ENCODE peak calls at places on chromosomes 6 and 20, in nine cellular contexts. One of them, this sample, is unnamed.
A peak's percentile ranks its signal among the peaks of the same experiment; 100 is the strongest.

GRCh38 chr6:117917176-117917575 is 10.1 kb downstream of the SLC35F1 start:
- DNase-seq in CD8-positive, alpha-beta T cell: no peak
- DNase-seq in AG10803: no peak
- DNase-seq in prostate gland: no peak
- DNase-seq in body of pancreas: no peak
- DNase-seq in fibroblast of lung: no peak
- DNase-seq in cardiac muscle cell: peak; percentile 80
- DNase-seq in ovary: no peak
- DNase-seq in sigmoid colon: no peak
- DNase-seq in this sample: no peak

GRCh38 chr6:51934098-51934497 is 153.3 kb downstream of the PKHD1 start:
- DNase-seq in cardiac muscle cell: no peak
- DNase-seq in CD8-positive, alpha-beta T cell: no peak
- DNase-seq in AG10803: no peak
- DNase-seq in sigmoid colon: no peak
- DNase-seq in prostate gland: no peak
- DNase-seq in fibroblast of lung: no peak
- DNase-seq in ovary: no peak
- DNase-seq in body of pancreas: no peak
- DNase-seq in this sample: no peak

GRCh38 chr20:37615507-37616425 is 78.1 kb upstream of the CTNNBL1 start:
- DNase-seq in fibroblast of lung: peak; percentile 25
- DNase-seq in body of pancreas: no peak
- DNase-seq in prostate gland: peak; percentile 21
- DNase-seq in ovary: no peak
- DNase-seq in CD8-positive, alpha-beta T cell: peak; percentile 44
- DNase-seq in cardiac muscle cell: peak; percentile 45
- DNase-seq in sigmoid colon: no peak
- DNase-seq in AG10803: peak; percentile 4
- DNase-seq in this sample: peak; percentile 50

GRCh38 chr20:59966428-59966827 is 8.2 kb downstream of the CDH26 start:
- DNase-seq in prostate gland: no peak
- DNase-seq in ovary: no peak
- DNase-seq in fibroblast of lung: no peak
- DNase-seq in AG10803: no peak
- DNase-seq in sigmoid colon: no peak
- DNase-seq in CD8-positive, alpha-beta T cell: no peak
- DNase-seq in body of pancreas: no peak
- DNase-seq in cardiac muscle cell: no peak
- DNase-seq in this sample: no peak

GRCh38 chr6:31896856-31897611 is 464 bp downstream of the EHMT2 start:
- DNase-seq in cardiac muscle cell: no peak
- DNase-seq in prostate gland: no peak
- DNase-seq in ovary: peak; percentile 56
- DNase-seq in body of pancreas: no peak
- DNase-seq in sigmoid colon: no peak
- DNase-seq in CD8-positive, alpha-beta T cell: peak; percentile 14
- DNase-seq in AG10803: no peak
- DNase-seq in fibroblast of lung: no peak
- DNase-seq in this sample: no peak

GRCh38 chr6:125183391-125183790 is 29.8 kb downstream of the TPD52L1 start:
- DNase-seq in cardiac muscle cell: no peak
- DNase-seq in fibroblast of lung: no peak
- DNase-seq in AG10803: no peak
- DNase-seq in body of pancreas: no peak
- DNase-seq in ovary: no peak
- DNase-seq in sigmoid colon: no peak
- DNase-seq in CD8-positive, alpha-beta T cell: no peak
- DNase-seq in prostate gland: no peak
- DNase-seq in this sample: no peak

GRCh38 chr6:75098709-75099108 is 107.1 kb downstream of the COL12A1 start:
- DNase-seq in prostate gland: no peak
- DNase-seq in sigmoid colon: peak; percentile 91
- DNase-seq in body of pancreas: peak; percentile 37
- DNase-seq in AG10803: peak; percentile 95
- DNase-seq in fibroblast of lung: peak; percentile 98
- DNase-seq in cardiac muscle cell: no peak
- DNase-seq in ovary: peak; percentile 80
- DNase-seq in CD8-positive, alpha-beta T cell: no peak
- DNase-seq in this sample: peak; percentile 99

GRCh38 chr6:2663123-2663522 is 87.6 kb downstream of the MYLK4 start:
- DNase-seq in cardiac muscle cell: no peak
- DNase-seq in fibroblast of lung: no peak
- DNase-seq in prostate gland: no peak
- DNase-seq in sigmoid colon: no peak
- DNase-seq in body of pancreas: no peak
- DNase-seq in ovary: no peak
- DNase-seq in CD8-positive, alpha-beta T cell: no peak
- DNase-seq in AG10803: no peak
- DNase-seq in this sample: no peak

GRCh38 chr6:135693971-135694370 is 157.5 kb upstream of the PDE7B start:
- DNase-seq in body of pancreas: no peak
- DNase-seq in ovary: no peak
- DNase-seq in fibroblast of lung: no peak
- DNase-seq in AG10803: no peak
- DNase-seq in sigmoid colon: no peak
- DNase-seq in prostate gland: no peak
- DNase-seq in cardiac muscle cell: no peak
- DNase-seq in CD8-positive, alpha-beta T cell: no peak
- DNase-seq in this sample: no peak

GRCh38 chr20:46088409-46089075 is 1.2 kb downstream of the NCOA5 start:
- DNase-seq in ovary: no peak
- DNase-seq in prostate gland: no peak
- DNase-seq in sigmoid colon: no peak
- DNase-seq in AG10803: peak; percentile 29
- DNase-seq in CD8-positive, alpha-beta T cell: no peak
- DNase-seq in cardiac muscle cell: no peak
- DNase-seq in body of pancreas: no peak
- DNase-seq in fibroblast of lung: peak; percentile 12
- DNase-seq in this sample: peak; percentile 36

GRCh38 chr6:97049254-97050004 is 124.9 kb downstream of the KLHL32 start:
- DNase-seq in ovary: no peak
- DNase-seq in sigmoid colon: no peak
- DNase-seq in AG10803: no peak
- DNase-seq in prostate gland: no peak
- DNase-seq in CD8-positive, alpha-beta T cell: no peak
- DNase-seq in cardiac muscle cell: no peak
- DNase-seq in body of pancreas: no peak
- DNase-seq in fibroblast of lung: no peak
- DNase-seq in this sample: no peak

GRCh38 chr6:164826831-164827468 is 482.5 kb downstream of the C6orf118 start:
- DNase-seq in prostate gland: no peak
- DNase-seq in body of pancreas: no peak
- DNase-seq in CD8-positive, alpha-beta T cell: no peak
- DNase-seq in ovary: no peak
- DNase-seq in fibroblast of lung: no peak
- DNase-seq in AG10803: no peak
- DNase-seq in cardiac muscle cell: peak; percentile 6
- DNase-seq in sigmoid colon: no peak
- DNase-seq in this sample: no peak

GRCh38 chr20:46378390-46379009 is 27.9 kb downstream of the ELMO2 start:
- DNase-seq in ovary: no peak
- DNase-seq in sigmoid colon: no peak
- DNase-seq in prostate gland: peak; percentile 80
- DNase-seq in CD8-positive, alpha-beta T cell: no peak
- DNase-seq in body of pancreas: no peak
- DNase-seq in cardiac muscle cell: no peak
- DNase-seq in AG10803: no peak
- DNase-seq in fibroblast of lung: no peak
- DNase-seq in this sample: no peak

GRCh38 chr6:89348372-89348771 is 4.2 kb downstream of the UBE2J1 start:
- DNase-seq in prostate gland: no peak
- DNase-seq in cardiac muscle cell: peak; percentile 39
- DNase-seq in AG10803: no peak
- DNase-seq in sigmoid colon: no peak
- DNase-seq in fibroblast of lung: no peak
- DNase-seq in CD8-positive, alpha-beta T cell: no peak
- DNase-seq in ovary: no peak
- DNase-seq in body of pancreas: no peak
- DNase-seq in this sample: peak; percentile 38

GRCh38 chr20:54123587-54124180 is 50.1 kb downstream of the CYP24A1 start:
- DNase-seq in fibroblast of lung: peak; percentile 62
- DNase-seq in ovary: no peak
- DNase-seq in prostate gland: peak; percentile 88
- DNase-seq in sigmoid colon: no peak
- DNase-seq in AG10803: peak; percentile 94
- DNase-seq in body of pancreas: peak; percentile 41
- DNase-seq in CD8-positive, alpha-beta T cell: no peak
- DNase-seq in cardiac muscle cell: peak; percentile 23
- DNase-seq in this sample: peak; percentile 96

GRCh38 chr6:35716798-35717197 is 20.0 kb upstream of the ARMC12 start:
- DNase-seq in prostate gland: no peak
- DNase-seq in body of pancreas: no peak
- DNase-seq in CD8-positive, alpha-beta T cell: no peak
- DNase-seq in sigmoid colon: no peak
- DNase-seq in AG10803: no peak
- DNase-seq in ovary: no peak
- DNase-seq in cardiac muscle cell: no peak
- DNase-seq in fibroblast of lung: no peak
- DNase-seq in this sample: no peak

GRCh38 chr6:26003102-26003694 is 40.6 kb downstream of the TRIM38 start:
- DNase-seq in AG10803: peak; percentile 49
- DNase-seq in prostate gland: peak; percentile 52
- DNase-seq in cardiac muscle cell: peak; percentile 70
- DNase-seq in sigmoid colon: no peak
- DNase-seq in body of pancreas: peak; percentile 75
- DNase-seq in fibroblast of lung: peak; percentile 63
- DNase-seq in ovary: peak; percentile 57
- DNase-seq in CD8-positive, alpha-beta T cell: peak; percentile 52
- DNase-seq in this sample: peak; percentile 72

GRCh38 chr6:43582911-43583310 is 6.9 kb downstream of the POLH start:
- DNase-seq in CD8-positive, alpha-beta T cell: no peak
- DNase-seq in prostate gland: no peak
- DNase-seq in body of pancreas: no peak
- DNase-seq in ovary: no peak
- DNase-seq in fibroblast of lung: no peak
- DNase-seq in sigmoid colon: no peak
- DNase-seq in AG10803: peak; percentile 80
- DNase-seq in cardiac muscle cell: no peak
- DNase-seq in this sample: no peak

GRCh38 chr6:20254295-20254694 is 42.0 kb upstream of the MBOAT1 start:
- DNase-seq in CD8-positive, alpha-beta T cell: no peak
- DNase-seq in body of pancreas: no peak
- DNase-seq in ovary: no peak
- DNase-seq in fibroblast of lung: no peak
- DNase-seq in prostate gland: no peak
- DNase-seq in cardiac muscle cell: no peak
- DNase-seq in sigmoid colon: no peak
- DNase-seq in AG10803: no peak
- DNase-seq in this sample: no peak

GRCh38 chr20:31573555-31574295 is 31.4 kb upstream of the ID1 start:
- DNase-seq in body of pancreas: no peak
- DNase-seq in fibroblast of lung: no peak
- DNase-seq in prostate gland: peak; percentile 51
- DNase-seq in ovary: peak; percentile 45
- DNase-seq in cardiac muscle cell: no peak
- DNase-seq in sigmoid colon: peak; percentile 68
- DNase-seq in CD8-positive, alpha-beta T cell: no peak
- DNase-seq in AG10803: no peak
- DNase-seq in this sample: no peak

GRCh38 chr20:13610205-13610604 is 28.5 kb downstream of the TASP1 start:
- DNase-seq in cardiac muscle cell: peak; percentile 55
- DNase-seq in ovary: no peak
- DNase-seq in body of pancreas: no peak
- DNase-seq in fibroblast of lung: no peak
- DNase-seq in CD8-positive, alpha-beta T cell: no peak
- DNase-seq in AG10803: no peak
- DNase-seq in prostate gland: no peak
- DNase-seq in sigmoid colon: no peak
- DNase-seq in this sample: no peak
- TF ChIP-seq CTCF in cardiac muscle cell: no peak
- TF ChIP-seq CTCF in ovary: no peak
- TF ChIP-seq CTCF in body of pancreas: no peak
- TF ChIP-seq CTCF in fibroblast of lung: no peak
- TF ChIP-seq CTCF in CD8-positive, alpha-beta T cell: peak; percentile 10
- TF ChIP-seq CTCF in AG10803: no peak
- TF ChIP-seq CTCF in prostate gland: no peak
- TF ChIP-seq CTCF in sigmoid colon: no peak
- TF ChIP-seq CTCF in this sample: no peak

GRCh38 chr20:40952231-40952630 is 76.4 kb upstream of the TOP1 start:
- DNase-seq in prostate gland: no peak
- DNase-seq in fibroblast of lung: no peak
- DNase-seq in CD8-positive, alpha-beta T cell: no peak
- DNase-seq in cardiac muscle cell: no peak
- DNase-seq in AG10803: no peak
- DNase-seq in body of pancreas: no peak
- DNase-seq in ovary: no peak
- DNase-seq in sigmoid colon: peak; percentile 28
- DNase-seq in this sample: no peak
- H3K4me3 ChIP-seq in prostate gland: no peak overlapping the region
- H3K4me3 ChIP-seq in fibroblast of lung: no peak overlapping the region
- H3K4me3 ChIP-seq in CD8-positive, alpha-beta T cell: no peak overlapping the region
- H3K4me3 ChIP-seq in cardiac muscle cell: no peak overlapping the region
- H3K4me3 ChIP-seq in AG10803: no peak overlapping the region
- H3K4me3 ChIP-seq in body of pancreas: no peak overlapping the region
- H3K4me3 ChIP-seq in ovary: no peak overlapping the region
- H3K4me3 ChIP-seq in sigmoid colon: no peak overlapping the region
- H3K4me3 ChIP-seq in this sample: no peak overlapping the region

DNA sequence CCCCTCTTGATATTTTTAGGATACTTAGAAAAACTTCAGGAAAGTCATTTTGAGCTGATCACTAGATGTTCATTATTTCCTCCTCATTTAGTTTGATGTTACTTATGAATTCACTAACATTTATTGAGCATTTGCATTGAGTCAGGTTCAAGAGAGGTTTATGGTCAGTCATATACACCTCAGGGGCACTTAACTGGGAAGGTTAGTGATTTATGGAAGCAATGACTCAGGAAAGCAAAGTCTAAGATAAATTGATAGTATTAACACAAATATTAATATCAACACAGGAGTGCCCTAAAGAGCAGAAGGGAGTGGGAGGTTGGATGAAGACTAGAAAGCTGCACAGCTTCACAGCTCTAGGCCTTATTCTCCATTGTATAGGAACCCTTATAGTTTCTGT is 177.0 kb upstream of the TNFAIP3 start:
- DNase-seq in AG10803: no peak
- DNase-seq in cardiac muscle cell: no peak
- DNase-seq in body of pancreas: no peak
- DNase-seq in sigmoid colon: no peak
- DNase-seq in ovary: no peak
- DNase-seq in fibroblast of lung: no peak
- DNase-seq in prostate gland: no peak
- DNase-seq in CD8-positive, alpha-beta T cell: no peak
- DNase-seq in this sample: no peak
- TF ChIP-seq CTCF in AG10803: no peak
- TF ChIP-seq CTCF in cardiac muscle cell: no peak
- TF ChIP-seq CTCF in body of pancreas: no peak
- TF ChIP-seq CTCF in sigmoid colon: no peak
- TF ChIP-seq CTCF in ovary: no peak
- TF ChIP-seq CTCF in fibroblast of lung: no peak
- TF ChIP-seq CTCF in prostate gland: no peak
- TF ChIP-seq CTCF in CD8-positive, alpha-beta T cell: no peak
- TF ChIP-seq CTCF in this sample: no peak

DNA sequence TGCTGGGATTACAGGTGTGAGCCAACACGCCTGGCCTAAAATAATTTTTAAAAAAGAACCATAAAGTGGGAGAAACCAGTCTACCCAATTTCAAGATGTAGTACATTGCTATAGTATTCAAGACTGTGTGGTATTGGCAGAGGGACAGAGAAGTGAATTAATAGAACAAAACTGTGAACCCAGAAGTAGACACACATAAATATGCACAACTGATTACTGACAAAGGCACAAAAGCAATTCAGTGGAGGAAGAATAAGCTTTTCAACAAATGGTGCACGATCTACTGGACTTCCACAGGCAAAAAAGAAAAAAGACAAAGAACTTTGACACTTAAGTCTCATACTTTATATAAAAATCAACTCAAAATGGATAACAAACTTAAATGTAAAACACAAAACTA is 15.5 kb downstream of the ZBTB2 start:
- DNase-seq in cardiac muscle cell: no peak
- DNase-seq in body of pancreas: no peak
- DNase-seq in AG10803: no peak
- DNase-seq in sigmoid colon: no peak
- DNase-seq in ovary: no peak
- DNase-seq in prostate gland: no peak
- DNase-seq in fibroblast of lung: no peak
- DNase-seq in CD8-positive, alpha-beta T cell: no peak
- DNase-seq in this sample: no peak
- H3K4me3 ChIP-seq in cardiac muscle cell: no peak overlapping the region
- H3K4me3 ChIP-seq in body of pancreas: no peak overlapping the region
- H3K4me3 ChIP-seq in AG10803: no peak overlapping the region
- H3K4me3 ChIP-seq in sigmoid colon: no peak overlapping the region
- H3K4me3 ChIP-seq in ovary: no peak overlapping the region
- H3K4me3 ChIP-seq in prostate gland: no peak overlapping the region
- H3K4me3 ChIP-seq in fibroblast of lung: no peak overlapping the region
- H3K4me3 ChIP-seq in CD8-positive, alpha-beta T cell: no peak overlapping the region
- H3K4me3 ChIP-seq in this sample: no peak overlapping the region

This sample was measured in choroid plexus epithelial cell.